ENCODE peak calls at places on chromosomes 1 and 21, in seven cellular contexts. V is right cardiac atrium, K is sciatic nerve, J is MCF 10A, T is esophagus muscularis mucosa, U is mesenchymal stem cell, A is astrocyte of the hippocampus. I is an unnamed sample.

GRCh38 chr1:186482661-186483255 is 21.8 kb upstream of the PDC start:
- DNase-seq in V (peak), K (peak), J (peak), T (no peak), U (peak), A (peak), I (peak)

GRCh38 chr1:56836359-56836758 is 17.2 kb upstream of the FYB2 start:
- DNase-seq in V (no peak), K (no peak), J (no peak), T (no peak), U (no peak), A (no peak), I (no peak)

GRCh38 chr1:54177726-54178125 is 22.1 kb downstream of the CYB5RL start:
- DNase-seq in V (no peak), K (no peak), J (no peak), T (no peak), U (no peak), A (no peak), I (no peak)

GRCh38 chr1:73765551-73766233 is 432.3 kb downstream of the LRRIQ3 start:
- DNase-seq in V (no peak), K (no peak), J (no peak), T (no peak), U (no peak), A (no peak), I (no peak)

GRCh38 chr1:216750962-216751361 is 27.7 kb upstream of the ESRRG start:
- DNase-seq in V (no peak), K (no peak), J (no peak), T (no peak), U (no peak), A (no peak), I (no peak)

GRCh38 chr1:208235983-208236761 is 8.0 kb downstream of the PLXNA2 start:
- DNase-seq in V (peak), K (no peak), J (peak), T (peak), U (peak), A (peak), I (no peak)

GRCh38 chr1:61101461-61102440 is 19.4 kb downstream of the NFIA start:
- DNase-seq in V (no peak), K (no peak), J (no peak), T (no peak), U (no peak), A (no peak), I (no peak)

GRCh38 chr1:2446394-2446793 is 29.7 kb upstream of the PLCH2 start:
- DNase-seq in V (no peak), K (no peak), J (no peak), T (no peak), U (no peak), A (peak), I (no peak)

GRCh38 chr1:20578721-20579380 is 10.0 kb upstream of the CDA start:
- DNase-seq in V (no peak), K (no peak), J (no peak), T (no peak), U (no peak), A (no peak), I (no peak)

GRCh38 chr1:244837597-244838258 is 2.3 kb downstream of the COX20 start:
- DNase-seq in V (no peak), K (no peak), J (peak), T (no peak), U (no peak), A (no peak), I (no peak)

GRCh38 chr1:56436912-56437403 is 142.4 kb downstream of the PLPP3 start:
- DNase-seq in V (no peak), K (peak), J (no peak), T (no peak), U (no peak), A (peak), I (no peak)

GRCh38 chr1:90944006-90944405 is 77.8 kb downstream of the ZNF644 start:
- DNase-seq in V (no peak), K (no peak), J (no peak), T (no peak), U (no peak), A (no peak), I (no peak)

GRCh38 chr1:100313382-100313781 is 38.9 kb upstream of the CDC14A start:
- DNase-seq in V (no peak), K (no peak), J (no peak), T (no peak), U (no peak), A (no peak), I (no peak)

GRCh38 chr1:228900993-228901392 is 165.7 kb downstream of the RHOU start:
- DNase-seq in V (no peak), K (no peak), J (no peak), T (peak), U (no peak), A (no peak), I (no peak)

GRCh38 chr21:34054259-34054658 is 19.1 kb upstream of the MRPS6 start:
- DNase-seq in V (no peak), K (no peak), J (no peak), T (peak), U (no peak), A (no peak), I (no peak)

GRCh38 chr1:145906954-145907755 is 2.7 kb downstream of the ITGA10 start:
- DNase-seq in V (no peak), K (peak), J (no peak), T (no peak), U (no peak), A (no peak), I (no peak)

GRCh38 chr1:115340879-115341278 is 2.8 kb upstream of the NGF start:
- DNase-seq in V (no peak), K (no peak), J (no peak), T (no peak), U (no peak), A (no peak), I (no peak)

GRCh38 chr21:45874716-45875415 is 106.7 kb upstream of the COL6A1 start:
- DNase-seq in V (no peak), K (peak), J (peak), T (no peak), U (peak), A (peak), I (peak)

GRCh38 chr21:36839735-36840134 is 126.7 kb downstream of the HLCS start:
- DNase-seq in V (no peak), K (no peak), J (no peak), T (no peak), U (no peak), A (no peak), I (no peak)

GRCh38 chr1:4961935-4962645 is 307.7 kb downstream of the AJAP1 start:
- DNase-seq in V (no peak), K (no peak), J (no peak), T (no peak), U (no peak), A (no peak), I (no peak)

GRCh38 chr1:204641936-204642335 is 43.6 kb downstream of the LRRN2 start:
- DNase-seq in V (no peak), K (no peak), J (no peak), T (no peak), U (no peak), A (no peak), I (no peak)

GRCh38 chr1:206771353-206771722 is 765 bp downstream of the IL19 start:
- DNase-seq in V (no peak), K (no peak), J (no peak), T (no peak), U (no peak), A (no peak), I (no peak)

GRCh38 chr1:37399205-37399604 is 75.2 kb upstream of the ZC3H12A start:
- DNase-seq in V (no peak), K (no peak), J (no peak), T (no peak), U (no peak), A (no peak), I (no peak)

GRCh38 chr1:78340006-78340405 is 150.8 kb upstream of the PTGFR start:
- DNase-seq in V (no peak), K (no peak), J (peak), T (no peak), U (peak), A (peak), I (no peak)

GRCh38 chr1:241219449-241219848 is 137.6 kb downstream of the RGS7 start:
- DNase-seq in V (no peak), K (no peak), J (no peak), T (no peak), U (no peak), A (no peak), I (no peak)

GRCh38 chr1:15353839-15354579 is 55.7 kb upstream of the EFHD2 start:
- DNase-seq in V (no peak), K (no peak), J (peak), T (no peak), U (peak), A (no peak), I (no peak)

GRCh38 chr1:247448107-247448778 is 9.7 kb downstream of the OR2B11 start:
- DNase-seq in V (peak), K (peak), J (no peak), T (no peak), U (peak), A (peak), I (no peak)

GRCh38 chr1:57590978-57591377 is 167.1 kb upstream of the DAB1 start:
- DNase-seq in V (no peak), K (no peak), J (no peak), T (no peak), U (no peak), A (peak), I (no peak)

GRCh38 chr21:46146856-46147255 is 8.5 kb downstream of the FTCD start:
- DNase-seq in V (peak), K (peak), J (no peak), T (no peak), U (no peak), A (no peak), I (no peak)

GRCh38 chr1:7420706-7421105 is 350.4 kb upstream of the VAMP3 start:
- DNase-seq in V (no peak), K (peak), J (no peak), T (no peak), U (no peak), A (peak), I (no peak)

GRCh38 chr1:94578856-94579255 is 37.3 kb upstream of the F3 start:
- DNase-seq in V (no peak), K (no peak), J (no peak), T (no peak), U (no peak), A (no peak), I (no peak)

GRCh38 chr1:119327066-119327435 is 41.5 kb upstream of the HAO2 start:
- DNase-seq in V (no peak), K (no peak), J (no peak), T (no peak), U (peak), A (peak), I (no peak)

GRCh38 chr1:193674292-193674944 is 488.0 kb upstream of the B3GALT2 start:
- DNase-seq in V (no peak), K (no peak), J (no peak), T (no peak), U (peak), A (peak), I (no peak)

GRCh38 chr1:59671066-59671952 is 143.4 kb upstream of the HOOK1 start:
- DNase-seq in V (no peak), K (no peak), J (no peak), T (peak), U (no peak), A (no peak), I (no peak)

GRCh38 chr1:199778324-199778955 is 249.1 kb upstream of the NR5A2 start:
- DNase-seq in V (no peak), K (no peak), J (no peak), T (no peak), U (peak), A (no peak), I (no peak)

GRCh38 chr1:153510984-153511410 is 24.8 kb downstream of the S100A6 start:
- DNase-seq in V (peak), K (peak), J (peak), T (no peak), U (peak), A (peak), I (no peak)

GRCh38 chr1:151635479-151636072 is 23.7 kb downstream of the SNX27 start:
- DNase-seq in V (no peak), K (no peak), J (no peak), T (no peak), U (peak), A (no peak), I (no peak)

GRCh38 chr1:10825592-10825991 is 29.1 kb upstream of the CASZ1 start:
- DNase-seq in V (no peak), K (no peak), J (peak), T (no peak), U (no peak), A (no peak), I (no peak)

GRCh38 chr1:201062511-201063189 is 39.1 kb upstream of the KIF21B start:
- DNase-seq in V (no peak), K (no peak), J (no peak), T (no peak), U (no peak), A (no peak), I (no peak)

I was measured in GOT3.